ENCODE peak calls at places on chromosomes 3 and 15, in ten cellular contexts. Z is stomach, R is K562, T is SK-N-SH, M is GM23338, B is sigmoid colon, N is upper lobe of left lung, A is GM12878, J is HCT116, H is transverse colon. U is an unnamed sample.
A peak's percentile ranks its signal among the peaks of the same experiment; 100 is the strongest.

GRCh38 chr15:83118291-83118827 is 10.9 kb downstream of the TM6SF1 start:
- DNase-seq in N (no peak), T (peak; percentile 29), J (no peak), R (no peak), H (no peak), B (no peak), M (no peak), A (no peak), Z (no peak), U (no peak)

GRCh38 chr15:26662226-26662750 is 110.6 kb downstream of the GABRB3 start:
- DNase-seq in A (no peak), M (no peak), J (no peak), T (peak; percentile 67), H (no peak), R (no peak), Z (no peak), B (no peak), N (no peak), U (no peak)

GRCh38 chr3:24202071-24202470 is 257.0 kb downstream of the NR1D2 start:
- DNase-seq in J (no peak), H (no peak), R (no peak), A (no peak), B (no peak), N (no peak), M (no peak), Z (no peak), T (no peak), U (no peak)

GRCh38 chr15:100292010-100292409 is 49.8 kb downstream of the ADAMTS17 start:
- DNase-seq in Z (no peak), M (no peak), R (no peak), T (no peak), H (no peak), N (peak; percentile 44), B (no peak), A (no peak), J (no peak), U (no peak)

GRCh38 chr3:29978036-29978435 is 628.4 kb upstream of the TGFBR2 start:
- DNase-seq in T (no peak), Z (no peak), A (no peak), B (no peak), N (no peak), H (no peak), J (no peak), M (no peak), R (no peak), U (no peak)

GRCh38 chr3:129061888-129062834 is 1.6 kb downstream of the GP9 start:
- DNase-seq in R (no peak), Z (no peak), A (no peak), B (no peak), M (no peak), T (peak; percentile 83), N (peak; percentile 76), J (no peak), H (no peak), U (no peak)

GRCh38 chr3:96813134-96813819 is 1.1 kb upstream of the EPHA6 start:
- DNase-seq in Z (peak; percentile 62), R (no peak), A (peak; percentile 13), H (peak; percentile 61), N (peak; percentile 91), M (peak; percentile 93), J (no peak), T (peak; percentile 82), B (peak; percentile 89), U (peak; percentile 72)

GRCh38 chr3:188051801-188052228 is 102.1 kb upstream of the LPP start:
- DNase-seq in H (peak; percentile 43), M (peak; percentile 35), J (no peak), B (peak; percentile 91), N (no peak), T (no peak), R (no peak), Z (no peak), A (no peak), U (no peak)

GRCh38 chr3:101932326-101933108 is 83.2 kb downstream of the NFKBIZ start:
- DNase-seq in A (no peak), T (no peak), J (no peak), Z (no peak), M (no peak), R (no peak), B (no peak), H (no peak), N (peak; percentile 34), U (no peak)

GRCh38 chr3:86239956-86240355 is 751.0 kb downstream of the VGLL3 start:
- DNase-seq in T (no peak), J (no peak), B (no peak), H (no peak), M (no peak), R (no peak), Z (no peak), A (no peak), N (no peak), U (no peak)

GRCh38 chr15:94083467-94083991 is 147.8 kb upstream of the MCTP2 start:
- DNase-seq in Z (no peak), R (no peak), J (no peak), T (no peak), N (no peak), B (peak; percentile 73), H (peak; percentile 19), A (no peak), M (no peak), U (no peak)

GRCh38 chr3:139355937-139356336 is 12.1 kb downstream of the MRPS22 start:
- DNase-seq in T (no peak), M (no peak), B (no peak), J (no peak), R (no peak), Z (no peak), A (no peak), N (no peak), H (no peak), U (no peak)
- TF ChIP-seq POLR2AphosphoS5 in T (no peak), M (no peak), B (no peak), J (no peak), R (no peak), Z (no peak), A (no peak), N (no peak), H (no peak), U (no peak)

GRCh38 chr3:167162083-167162482 is 218.0 kb downstream of the ZBBX start:
- DNase-seq in A (no peak), Z (no peak), R (no peak), B (no peak), N (no peak), J (no peak), T (no peak), H (no peak), M (no peak), U (no peak)
- TF ChIP-seq POLR2AphosphoS5 in A (no peak), Z (no peak), R (no peak), B (no peak), N (no peak), J (no peak), T (no peak), H (no peak), M (no peak), U (no peak)

GRCh38 chr15:39584266-39584659 is 3.4 kb downstream of the THBS1 start:
- DNase-seq in A (no peak), B (no peak), J (no peak), N (no peak), M (no peak), R (no peak), T (no peak), H (no peak), Z (no peak), U (no peak)

GRCh38 chr15:39583586-39584265 is 2.8 kb downstream of the THBS1 start:
- DNase-seq in M (peak; percentile 68), N (no peak), A (no peak), J (no peak), R (peak; percentile 44), H (peak; percentile 75), T (peak; percentile 36), Z (no peak), B (peak; percentile 70), U (no peak)

GRCh38 chr15:39582286-39582976 is 1.6 kb downstream of the THBS1 start:
- DNase-seq in H (peak; percentile 57), N (peak; percentile 69), B (peak; percentile 86), J (no peak), R (no peak), A (no peak), M (no peak), Z (no peak), T (no peak), U (no peak)

GRCh38 chr15:39581501-39582285 is 814 bp downstream of the THBS1 start:
- DNase-seq in H (peak; percentile 82), R (no peak), A (no peak), Z (peak; percentile 65), M (peak; percentile 73), B (peak; percentile 88), J (no peak), N (peak; percentile 38), T (peak; percentile 52), U (no peak)

DNA sequence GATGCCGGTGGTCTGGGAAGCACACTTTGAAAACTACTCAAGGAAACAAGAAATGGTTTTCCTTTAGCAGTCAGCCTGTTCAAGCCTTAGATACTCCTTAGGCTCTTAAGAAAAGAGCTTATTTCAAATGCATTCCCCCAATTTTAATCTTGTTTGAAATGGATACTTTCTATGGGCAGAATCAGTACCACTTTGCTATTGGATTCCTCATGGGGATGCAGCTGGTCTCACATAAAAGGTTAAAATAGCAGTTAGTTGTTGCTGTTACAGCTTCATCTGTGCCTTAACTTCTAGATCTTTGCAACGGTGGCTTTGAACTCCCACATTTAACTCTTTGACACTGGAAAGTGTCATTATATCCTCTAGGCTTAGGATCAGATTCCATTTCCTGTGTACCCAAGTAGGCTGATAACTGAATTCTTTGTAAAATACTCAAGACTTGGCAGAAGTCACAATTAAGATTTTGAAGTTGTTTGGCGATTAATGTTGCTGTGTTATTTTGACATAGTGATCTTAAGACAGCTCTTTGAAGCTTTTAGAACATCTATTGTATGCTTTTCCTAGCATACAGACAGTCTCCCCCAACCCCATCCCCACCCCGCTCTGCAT is 2.2 kb downstream of the THBS1 start:
- DNase-seq in J (no peak), A (no peak), R (no peak), Z (no peak), M (no peak), H (no peak), B (no peak), N (no peak), T (no peak), U (no peak)
- TF ChIP-seq POLR2AphosphoS5 in J (no peak), A (no peak), R (no peak), Z (no peak), M (no peak), H (no peak), B (no peak), N (no peak), T (no peak), U (no peak)

DNA sequence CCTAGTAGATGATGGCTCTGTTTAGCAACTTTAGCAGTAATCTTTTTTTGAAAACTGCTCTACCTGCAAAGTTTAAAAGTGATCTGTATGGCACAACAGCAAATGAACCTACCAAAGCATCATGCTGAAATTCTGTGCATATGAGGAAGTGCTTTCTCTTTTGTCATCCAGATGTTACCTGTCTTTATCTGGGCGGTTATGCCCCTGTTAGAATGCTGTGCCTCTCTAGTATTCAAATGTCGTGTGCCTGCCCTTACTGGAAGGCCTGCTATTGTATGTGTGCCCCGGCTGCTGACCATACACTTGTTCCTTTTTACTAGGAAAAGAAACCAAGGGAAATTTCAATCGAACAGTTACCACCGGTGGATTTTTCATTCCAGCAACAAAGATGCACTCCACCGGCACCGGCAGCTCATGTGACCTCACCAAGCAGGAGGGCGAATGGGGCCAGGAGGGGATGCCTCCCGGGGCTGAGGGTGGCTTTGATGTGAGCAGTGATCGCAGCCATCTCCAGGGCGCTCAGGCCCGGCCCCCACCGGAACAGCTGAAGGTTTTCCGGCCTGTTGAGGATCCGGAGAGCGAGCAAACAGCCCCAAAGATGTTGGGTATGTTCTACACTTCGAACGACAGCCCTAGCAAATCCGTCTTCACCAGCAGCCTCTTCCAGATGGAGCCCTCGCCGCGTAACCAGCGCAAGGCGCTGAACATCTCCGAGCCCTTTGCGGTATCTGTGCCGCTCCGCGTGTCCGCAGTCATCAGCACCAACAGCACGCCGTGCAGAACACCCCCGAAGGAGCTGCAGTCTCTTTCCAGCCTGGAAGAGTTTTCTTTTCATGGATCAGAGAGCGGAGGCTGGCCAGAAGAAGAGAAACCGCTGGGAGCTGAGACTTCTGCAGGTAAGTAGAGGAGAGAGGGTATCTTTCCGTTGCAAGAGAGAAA is 61.6 kb downstream of the TMEM39A start:
- DNase-seq in A (peak; percentile 26), B (no peak), T (no peak), N (peak; percentile 67), H (no peak), J (no peak), R (no peak), Z (no peak), M (peak; percentile 46), U (peak; percentile 23)
- TF ChIP-seq POLR2AphosphoS5 in A (no peak), B (no peak), T (no peak), N (no peak), H (no peak), J (no peak), R (no peak), Z (no peak), M (no peak), U (no peak)

U was measured in GM12891.